ENCODE peak calls at places on chromosomes 11 and 22, in eight cellular contexts. Z is pancreas, E is astrocyte of the spinal cord, Q is heart right ventricle, X is fibroblast of lung, Y is fibroblast of the aortic adventitia, A is H1, W is MM.1S. C is an unnamed sample.

GRCh38 chr22:20783844-20784723 is 10.2 kb downstream of the SERPIND1 start:
- DNase-seq in Z (no peak), X (peak), W (peak), Q (peak), E (peak), Y (peak), A (no peak), C (peak)

GRCh38 chr11:34427171-34427805 is 11.4 kb upstream of the CAT start:
- DNase-seq in X (peak), E (peak), Y (peak), Z (no peak), W (no peak), Q (no peak), A (no peak), C (peak)

GRCh38 chr11:65921033-65921555 is 1.9 kb downstream of the DRAP1 start:
- DNase-seq in E (no peak), X (no peak), Y (no peak), A (no peak), Z (no peak), Q (no peak), W (no peak), C (no peak)

GRCh38 chr22:50398698-50399648 is 55.8 kb downstream of the PPP6R2 start:
- DNase-seq in W (no peak), A (no peak), Y (no peak), X (no peak), E (no peak), Z (no peak), Q (no peak), C (no peak)

GRCh38 chr22:39959640-39960447 is at the start of gene TMA7B:
- DNase-seq in E (peak), Z (no peak), A (no peak), W (no peak), Y (peak), Q (no peak), X (peak), C (no peak)

GRCh38 chr11:112852141-112852853 is 108.9 kb upstream of the NCAM1 start:
- DNase-seq in X (peak), E (peak), A (no peak), Z (no peak), Q (no peak), W (no peak), Y (peak), C (no peak)

GRCh38 chr11:21911046-21911445 is 281.8 kb upstream of the ANO5 start:
- DNase-seq in X (no peak), Y (no peak), E (no peak), Z (no peak), W (no peak), A (no peak), Q (no peak), C (no peak)

GRCh38 chr22:48490513-48491411 is 1336.9 kb downstream of the BRD1 start:
- DNase-seq in W (peak), Y (no peak), Z (peak), A (no peak), X (no peak), E (no peak), Q (no peak), C (no peak)

GRCh38 chr11:133212201-133212600 is 320.1 kb downstream of the OPCML start:
- DNase-seq in X (no peak), Q (no peak), Z (no peak), E (no peak), Y (no peak), W (no peak), A (no peak), C (no peak)

GRCh38 chr11:11659567-11660341 is 37.9 kb upstream of the GALNT18 start:
- DNase-seq in W (no peak), E (no peak), X (no peak), Q (no peak), Y (no peak), A (no peak), Z (no peak), C (no peak)

GRCh38 chr11:101470881-101471535 is 112.8 kb downstream of the TRPC6 start:
- DNase-seq in Y (no peak), W (no peak), A (no peak), E (no peak), X (peak), Z (no peak), Q (no peak), C (no peak)

GRCh38 chr11:10844364-10844763 is 13.5 kb downstream of the ZBED5 start:
- DNase-seq in X (no peak), Z (no peak), Q (no peak), Y (no peak), E (no peak), A (no peak), W (no peak), C (no peak)

GRCh38 chr11:65316979-65317786 is 2.5 kb downstream of the CDC42EP2 start:
- DNase-seq in X (peak), A (no peak), Y (peak), W (no peak), E (peak), Q (peak), Z (no peak), C (no peak)

GRCh38 chr11:75757651-75758050 is 10.9 kb upstream of the DGAT2 start:
- DNase-seq in W (no peak), Y (no peak), Z (no peak), E (no peak), A (no peak), X (no peak), Q (no peak), C (no peak)

GRCh38 chr22:35335936-35336781 is 36.5 kb downstream of the TOM1 start:
- DNase-seq in Y (no peak), Z (no peak), A (no peak), E (no peak), Q (peak), W (no peak), X (no peak), C (no peak)

GRCh38 chr11:27653990-27654758 is 46.1 kb downstream of the BDNF start:
- DNase-seq in E (no peak), A (no peak), Z (no peak), W (no peak), X (no peak), Q (no peak), Y (no peak), C (no peak)

GRCh38 chr22:19693981-19694670 is 20.2 kb upstream of the SEPTIN5 start:
- DNase-seq in Z (no peak), A (no peak), X (no peak), Y (no peak), W (no peak), E (no peak), Q (no peak), C (no peak)

GRCh38 chr11:130785376-130786110 is 130.7 kb downstream of the SNX19 start:
- DNase-seq in A (no peak), W (no peak), Q (no peak), Z (no peak), X (peak), E (peak), Y (peak), C (no peak)

GRCh38 chr22:46213052-46213451 is 37.0 kb downstream of the CDPF1 start:
- DNase-seq in Y (no peak), Z (no peak), A (no peak), Q (no peak), E (no peak), W (no peak), X (no peak), C (no peak)

GRCh38 chr11:27385245-27385644 is 22.2 kb upstream of the CCDC34 start:
- DNase-seq in E (peak), Z (no peak), Q (no peak), X (peak), W (no peak), A (no peak), Y (peak), C (peak)

GRCh38 chr11:61131186-61131585 is 28.9 kb downstream of the CD5 start:
- DNase-seq in W (no peak), E (no peak), Q (no peak), Z (no peak), A (no peak), Y (no peak), X (no peak), C (no peak)

GRCh38 chr11:100442017-100442416 is 245.1 kb upstream of the ARHGAP42 start:
- DNase-seq in E (no peak), X (no peak), Q (no peak), W (no peak), Z (no peak), Y (no peak), A (no peak), C (no peak)

GRCh38 chr11:61124574-61125309 is 22.5 kb downstream of the CD5 start:
- DNase-seq in W (no peak), Y (no peak), X (no peak), Z (no peak), E (no peak), A (no peak), Q (no peak), C (no peak)

GRCh38 chr11:134480129-134480652 is 68.1 kb upstream of the B3GAT1 start:
- DNase-seq in A (no peak), X (no peak), W (no peak), Y (no peak), E (no peak), Z (no peak), Q (no peak), C (no peak)

GRCh38 chr11:2319791-2320481 is 18.1 kb downstream of the TSPAN32 start:
- DNase-seq in Y (no peak), E (no peak), A (no peak), Z (no peak), X (no peak), W (no peak), Q (no peak), C (no peak)
- TF ChIP-seq CTCF in Y (no peak), E (no peak), A (no peak), Z (no peak), X (no peak), W (no peak), Q (no peak), C (no peak)

GRCh38 chr11:115919341-115920086 is 415.3 kb upstream of the CADM1 start:
- DNase-seq in X (peak), E (peak), Z (no peak), W (no peak), Y (no peak), A (no peak), Q (no peak), C (no peak)
- H3K4me3 ChIP-seq in X (no peak), E (no peak), Z (no peak), W (no peak), Y (no peak), A (no peak), Q (no peak), C (no peak)

GRCh38 chr11:44387825-44388224 is 77.9 kb upstream of the ALX4 start:
- DNase-seq in Y (no peak), X (no peak), Z (no peak), W (no peak), E (no peak), Q (no peak), A (no peak), C (no peak)
- TF ChIP-seq CTCF in Y (no peak), X (no peak), Z (no peak), W (no peak), E (no peak), Q (no peak), A (no peak), C (no peak)

DNA sequence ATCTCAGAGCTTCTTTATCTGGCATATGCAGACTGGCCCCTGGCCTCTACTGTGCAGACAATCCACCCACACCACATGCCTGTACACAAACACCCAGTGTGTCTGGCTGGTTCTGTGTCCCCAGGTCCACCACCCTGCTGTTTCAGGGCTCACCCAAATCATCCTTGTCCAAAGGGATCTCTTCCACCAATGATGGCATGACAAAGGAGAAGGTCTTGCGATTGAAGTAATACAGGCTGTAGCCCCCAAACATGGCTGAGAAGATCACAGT is 1.7 kb downstream of the SLC37A4 start:
- DNase-seq in A (no peak), Z (no peak), W (no peak), X (no peak), E (no peak), Q (no peak), Y (no peak), C (no peak)
- H3K4me3 ChIP-seq in A (peak), Z (peak), W (peak), X (no peak), E (no peak), Q (no peak), Y (no peak), C (no peak)